ENCODE peak calls at places on chromosomes 2 and 18, in eight cellular contexts. One of them, this sample, is unnamed.

GRCh38 chr2:215590353-215590752 is 154.5 kb upstream of the FN1 start:
- DNase-seq in cardiac fibroblast: no peak
- DNase-seq in NCI-H1694 treated with DMSO at 0.1 percent for 48 hours: peak
- DNase-seq in G401: no peak
- DNase-seq in activated naive CD4-positive, alpha-beta T cell treated with Interleukin-2 at 50 U/mL for 16 hours: no peak
- DNase-seq in GDM1: no peak
- DNase-seq in NCI-H1092: no peak
- DNase-seq in retina: no peak
- DNase-seq in this sample: no peak

GRCh38 chr18:75475228-75475627 is 47.7 kb upstream of the SMIM21 start:
- DNase-seq in NCI-H1092: no peak
- DNase-seq in G401: no peak
- DNase-seq in retina: no peak
- DNase-seq in GDM1: no peak
- DNase-seq in NCI-H1694 treated with DMSO at 0.1 percent for 48 hours: no peak
- DNase-seq in cardiac fibroblast: peak
- DNase-seq in activated naive CD4-positive, alpha-beta T cell treated with Interleukin-2 at 50 U/mL for 16 hours: no peak
- DNase-seq in this sample: peak

GRCh38 chr2:64268330-64268729 is 124.1 kb upstream of the PELI1 start:
- DNase-seq in G401: no peak
- DNase-seq in activated naive CD4-positive, alpha-beta T cell treated with Interleukin-2 at 50 U/mL for 16 hours: no peak
- DNase-seq in GDM1: no peak
- DNase-seq in cardiac fibroblast: peak
- DNase-seq in retina: no peak
- DNase-seq in NCI-H1092: no peak
- DNase-seq in NCI-H1694 treated with DMSO at 0.1 percent for 48 hours: no peak
- DNase-seq in this sample: no peak

GRCh38 chr2:183149489-183149888 is 25.2 kb downstream of the NUP35 start:
- DNase-seq in cardiac fibroblast: peak
- DNase-seq in NCI-H1694 treated with DMSO at 0.1 percent for 48 hours: no peak
- DNase-seq in activated naive CD4-positive, alpha-beta T cell treated with Interleukin-2 at 50 U/mL for 16 hours: no peak
- DNase-seq in GDM1: no peak
- DNase-seq in NCI-H1092: no peak
- DNase-seq in G401: no peak
- DNase-seq in retina: no peak
- DNase-seq in this sample: no peak

GRCh38 chr18:46035701-46036680 is 36.1 kb downstream of the PSTPIP2 start:
- DNase-seq in NCI-H1694 treated with DMSO at 0.1 percent for 48 hours: no peak
- DNase-seq in activated naive CD4-positive, alpha-beta T cell treated with Interleukin-2 at 50 U/mL for 16 hours: no peak
- DNase-seq in cardiac fibroblast: peak
- DNase-seq in retina: no peak
- DNase-seq in NCI-H1092: no peak
- DNase-seq in GDM1: no peak
- DNase-seq in G401: no peak
- DNase-seq in this sample: no peak

GRCh38 chr2:46885376-46885775 is 30.2 kb downstream of the MCFD2 start:
- DNase-seq in activated naive CD4-positive, alpha-beta T cell treated with Interleukin-2 at 50 U/mL for 16 hours: no peak
- DNase-seq in cardiac fibroblast: peak
- DNase-seq in NCI-H1092: no peak
- DNase-seq in NCI-H1694 treated with DMSO at 0.1 percent for 48 hours: no peak
- DNase-seq in G401: no peak
- DNase-seq in GDM1: no peak
- DNase-seq in retina: no peak
- DNase-seq in this sample: no peak

GRCh38 chr2:173401716-173402326 is 47.1 kb downstream of the CDCA7 start:
- DNase-seq in G401: no peak
- DNase-seq in cardiac fibroblast: no peak
- DNase-seq in retina: no peak
- DNase-seq in NCI-H1092: no peak
- DNase-seq in NCI-H1694 treated with DMSO at 0.1 percent for 48 hours: peak
- DNase-seq in activated naive CD4-positive, alpha-beta T cell treated with Interleukin-2 at 50 U/mL for 16 hours: no peak
- DNase-seq in GDM1: no peak
- DNase-seq in this sample: no peak

GRCh38 chr18:31624892-31625640 is 33.4 kb downstream of the TTR start:
- DNase-seq in activated naive CD4-positive, alpha-beta T cell treated with Interleukin-2 at 50 U/mL for 16 hours: no peak
- DNase-seq in GDM1: peak
- DNase-seq in retina: no peak
- DNase-seq in NCI-H1694 treated with DMSO at 0.1 percent for 48 hours: no peak
- DNase-seq in NCI-H1092: no peak
- DNase-seq in cardiac fibroblast: no peak
- DNase-seq in G401: no peak
- DNase-seq in this sample: no peak

GRCh38 chr2:201472411-201472810 is 20.9 kb downstream of the STRADB start:
- DNase-seq in retina: no peak
- DNase-seq in G401: no peak
- DNase-seq in GDM1: no peak
- DNase-seq in cardiac fibroblast: no peak
- DNase-seq in NCI-H1694 treated with DMSO at 0.1 percent for 48 hours: no peak
- DNase-seq in activated naive CD4-positive, alpha-beta T cell treated with Interleukin-2 at 50 U/mL for 16 hours: no peak
- DNase-seq in NCI-H1092: no peak
- DNase-seq in this sample: no peak

GRCh38 chr2:186853871-186854435 is 5.0 kb upstream of the ZSWIM2 start:
- DNase-seq in G401: no peak
- DNase-seq in NCI-H1694 treated with DMSO at 0.1 percent for 48 hours: no peak
- DNase-seq in cardiac fibroblast: no peak
- DNase-seq in activated naive CD4-positive, alpha-beta T cell treated with Interleukin-2 at 50 U/mL for 16 hours: no peak
- DNase-seq in GDM1: no peak
- DNase-seq in retina: no peak
- DNase-seq in NCI-H1092: no peak
- DNase-seq in this sample: no peak

GRCh38 chr18:3061581-3062416 is 48.9 kb upstream of the LPIN2 start:
- DNase-seq in G401: no peak
- DNase-seq in NCI-H1694 treated with DMSO at 0.1 percent for 48 hours: no peak
- DNase-seq in activated naive CD4-positive, alpha-beta T cell treated with Interleukin-2 at 50 U/mL for 16 hours: peak
- DNase-seq in GDM1: peak
- DNase-seq in NCI-H1092: no peak
- DNase-seq in cardiac fibroblast: no peak
- DNase-seq in retina: no peak
- DNase-seq in this sample: no peak

GRCh38 chr2:3343012-3343411 is 34.6 kb downstream of the EIPR1 start:
- DNase-seq in G401: peak
- DNase-seq in NCI-H1092: no peak
- DNase-seq in cardiac fibroblast: no peak
- DNase-seq in retina: no peak
- DNase-seq in activated naive CD4-positive, alpha-beta T cell treated with Interleukin-2 at 50 U/mL for 16 hours: no peak
- DNase-seq in GDM1: no peak
- DNase-seq in NCI-H1694 treated with DMSO at 0.1 percent for 48 hours: no peak
- DNase-seq in this sample: no peak

GRCh38 chr2:234031207-234031606 is 19.3 kb upstream of the SPP2 start:
- DNase-seq in GDM1: no peak
- DNase-seq in activated naive CD4-positive, alpha-beta T cell treated with Interleukin-2 at 50 U/mL for 16 hours: no peak
- DNase-seq in NCI-H1092: no peak
- DNase-seq in G401: no peak
- DNase-seq in cardiac fibroblast: no peak
- DNase-seq in retina: no peak
- DNase-seq in NCI-H1694 treated with DMSO at 0.1 percent for 48 hours: no peak
- DNase-seq in this sample: no peak

GRCh38 chr18:35277633-35278032 is 12.4 kb downstream of the ZSCAN30 start:
- DNase-seq in retina: no peak
- DNase-seq in GDM1: no peak
- DNase-seq in NCI-H1694 treated with DMSO at 0.1 percent for 48 hours: no peak
- DNase-seq in activated naive CD4-positive, alpha-beta T cell treated with Interleukin-2 at 50 U/mL for 16 hours: no peak
- DNase-seq in G401: no peak
- DNase-seq in NCI-H1092: no peak
- DNase-seq in cardiac fibroblast: no peak
- DNase-seq in this sample: no peak

GRCh38 chr2:121282800-121283382 is 2.1 kb downstream of the TFCP2L1 start:
- DNase-seq in NCI-H1694 treated with DMSO at 0.1 percent for 48 hours: no peak
- DNase-seq in retina: no peak
- DNase-seq in GDM1: no peak
- DNase-seq in G401: no peak
- DNase-seq in cardiac fibroblast: no peak
- DNase-seq in NCI-H1092: no peak
- DNase-seq in activated naive CD4-positive, alpha-beta T cell treated with Interleukin-2 at 50 U/mL for 16 hours: no peak
- DNase-seq in this sample: no peak

GRCh38 chr2:176150338-176151198 is 782 bp upstream of the HOXD4 start:
- DNase-seq in retina: peak
- DNase-seq in cardiac fibroblast: no peak
- DNase-seq in NCI-H1092: no peak
- DNase-seq in GDM1: no peak
- DNase-seq in activated naive CD4-positive, alpha-beta T cell treated with Interleukin-2 at 50 U/mL for 16 hours: no peak
- DNase-seq in NCI-H1694 treated with DMSO at 0.1 percent for 48 hours: no peak
- DNase-seq in G401: no peak
- DNase-seq in this sample: no peak

GRCh38 chr18:48002933-48003365 is 72.5 kb upstream of the SMAD2 start:
- DNase-seq in NCI-H1694 treated with DMSO at 0.1 percent for 48 hours: no peak
- DNase-seq in GDM1: no peak
- DNase-seq in G401: no peak
- DNase-seq in cardiac fibroblast: peak
- DNase-seq in retina: peak
- DNase-seq in activated naive CD4-positive, alpha-beta T cell treated with Interleukin-2 at 50 U/mL for 16 hours: no peak
- DNase-seq in NCI-H1092: no peak
- DNase-seq in this sample: no peak

GRCh38 chr2:18176679-18177215 is 298.3 kb downstream of the KCNS3 start:
- DNase-seq in NCI-H1694 treated with DMSO at 0.1 percent for 48 hours: no peak
- DNase-seq in activated naive CD4-positive, alpha-beta T cell treated with Interleukin-2 at 50 U/mL for 16 hours: no peak
- DNase-seq in GDM1: no peak
- DNase-seq in cardiac fibroblast: no peak
- DNase-seq in retina: no peak
- DNase-seq in G401: no peak
- DNase-seq in NCI-H1092: no peak
- DNase-seq in this sample: no peak

GRCh38 chr2:6290626-6291025 is 575.1 kb downstream of the CMPK2 start:
- DNase-seq in NCI-H1092: no peak
- DNase-seq in GDM1: no peak
- DNase-seq in G401: no peak
- DNase-seq in NCI-H1694 treated with DMSO at 0.1 percent for 48 hours: no peak
- DNase-seq in retina: peak
- DNase-seq in cardiac fibroblast: no peak
- DNase-seq in activated naive CD4-positive, alpha-beta T cell treated with Interleukin-2 at 50 U/mL for 16 hours: no peak
- DNase-seq in this sample: no peak

GRCh38 chr2:110134025-110134424 is 18.4 kb upstream of the MALL start:
- DNase-seq in GDM1: no peak
- DNase-seq in activated naive CD4-positive, alpha-beta T cell treated with Interleukin-2 at 50 U/mL for 16 hours: no peak
- DNase-seq in G401: no peak
- DNase-seq in NCI-H1694 treated with DMSO at 0.1 percent for 48 hours: no peak
- DNase-seq in cardiac fibroblast: no peak
- DNase-seq in NCI-H1092: no peak
- DNase-seq in retina: no peak
- DNase-seq in this sample: no peak

GRCh38 chr18:37902344-37902743 is 336.7 kb upstream of the CELF4 start:
- DNase-seq in NCI-H1092: no peak
- DNase-seq in activated naive CD4-positive, alpha-beta T cell treated with Interleukin-2 at 50 U/mL for 16 hours: no peak
- DNase-seq in G401: no peak
- DNase-seq in NCI-H1694 treated with DMSO at 0.1 percent for 48 hours: no peak
- DNase-seq in GDM1: no peak
- DNase-seq in retina: no peak
- DNase-seq in cardiac fibroblast: no peak
- DNase-seq in this sample: no peak

GRCh38 chr2:83459456-83459855 is 999.6 kb downstream of the SUCLG1 start:
- DNase-seq in GDM1: no peak
- DNase-seq in retina: no peak
- DNase-seq in cardiac fibroblast: no peak
- DNase-seq in G401: no peak
- DNase-seq in NCI-H1694 treated with DMSO at 0.1 percent for 48 hours: no peak
- DNase-seq in activated naive CD4-positive, alpha-beta T cell treated with Interleukin-2 at 50 U/mL for 16 hours: no peak
- DNase-seq in NCI-H1092: no peak
- DNase-seq in this sample: no peak

GRCh38 chr2:54471221-54471711 is 15.1 kb downstream of the SPTBN1 start:
- DNase-seq in activated naive CD4-positive, alpha-beta T cell treated with Interleukin-2 at 50 U/mL for 16 hours: no peak
- DNase-seq in NCI-H1092: no peak
- DNase-seq in retina: no peak
- DNase-seq in cardiac fibroblast: peak
- DNase-seq in G401: peak
- DNase-seq in GDM1: no peak
- DNase-seq in NCI-H1694 treated with DMSO at 0.1 percent for 48 hours: peak
- DNase-seq in this sample: no peak

GRCh38 chr18:79912409-79912991 is 39.0 kb downstream of the SLC66A2 start:
- DNase-seq in GDM1: no peak
- DNase-seq in cardiac fibroblast: peak
- DNase-seq in activated naive CD4-positive, alpha-beta T cell treated with Interleukin-2 at 50 U/mL for 16 hours: no peak
- DNase-seq in NCI-H1694 treated with DMSO at 0.1 percent for 48 hours: no peak
- DNase-seq in NCI-H1092: no peak
- DNase-seq in retina: no peak
- DNase-seq in G401: peak
- DNase-seq in this sample: no peak

GRCh38 chr2:240964854-240965295 is 33.5 kb upstream of the SNED1 start:
- DNase-seq in NCI-H1694 treated with DMSO at 0.1 percent for 48 hours: no peak
- DNase-seq in activated naive CD4-positive, alpha-beta T cell treated with Interleukin-2 at 50 U/mL for 16 hours: no peak
- DNase-seq in NCI-H1092: no peak
- DNase-seq in retina: no peak
- DNase-seq in GDM1: no peak
- DNase-seq in cardiac fibroblast: no peak
- DNase-seq in G401: no peak
- DNase-seq in this sample: no peak

GRCh38 chr18:24176727-24177416 is 38.0 kb downstream of the CABYR start:
- DNase-seq in G401: peak
- DNase-seq in activated naive CD4-positive, alpha-beta T cell treated with Interleukin-2 at 50 U/mL for 16 hours: peak
- DNase-seq in retina: peak
- DNase-seq in GDM1: peak
- DNase-seq in cardiac fibroblast: peak
- DNase-seq in NCI-H1694 treated with DMSO at 0.1 percent for 48 hours: peak
- DNase-seq in NCI-H1092: peak
- DNase-seq in this sample: peak

GRCh38 chr2:3911891-3912455 is 208.6 kb downstream of the DCDC2C start:
- DNase-seq in retina: peak
- DNase-seq in activated naive CD4-positive, alpha-beta T cell treated with Interleukin-2 at 50 U/mL for 16 hours: no peak
- DNase-seq in GDM1: no peak
- DNase-seq in G401: no peak
- DNase-seq in NCI-H1694 treated with DMSO at 0.1 percent for 48 hours: no peak
- DNase-seq in cardiac fibroblast: no peak
- DNase-seq in NCI-H1092: no peak
- DNase-seq in this sample: no peak